ENCODE peak calls at places on chromosome 11, in five cellular contexts. One of them, this sample, is unnamed.

GRCh38 chr11:27902981-27903624 is 202.8 kb upstream of the BDNF start:
- DNase-seq in posterior vena cava: no peak
- DNase-seq in stimulated activated CD4-positive, alpha-beta T cell treated with anti-CD3 and anti-CD28 coated beads, Interleukin-15, amount 100 ng/mL, for 1 hour: no peak
- DNase-seq in OCI-LY7: no peak
- DNase-seq in activated CD8-positive, alpha-beta memory T cell treated with anti-CD3 and anti-CD28 coated beads, Interleukin-2, amount 50 U/mL, for 48 hours: no peak
- DNase-seq in this sample: no peak

GRCh38 chr11:131942878-131943277 is 572.5 kb downstream of the NTM start:
- DNase-seq in OCI-LY7: no peak
- DNase-seq in stimulated activated CD4-positive, alpha-beta T cell treated with anti-CD3 and anti-CD28 coated beads, Interleukin-15, amount 100 ng/mL, for 1 hour: no peak
- DNase-seq in posterior vena cava: no peak
- DNase-seq in activated CD8-positive, alpha-beta memory T cell treated with anti-CD3 and anti-CD28 coated beads, Interleukin-2, amount 50 U/mL, for 48 hours: no peak
- DNase-seq in this sample: no peak

GRCh38 chr11:47099213-47099917 is 77.3 kb downstream of the ARFGAP2 start:
- DNase-seq in stimulated activated CD4-positive, alpha-beta T cell treated with anti-CD3 and anti-CD28 coated beads, Interleukin-15, amount 100 ng/mL, for 1 hour: no peak
- DNase-seq in activated CD8-positive, alpha-beta memory T cell treated with anti-CD3 and anti-CD28 coated beads, Interleukin-2, amount 50 U/mL, for 48 hours: no peak
- DNase-seq in OCI-LY7: no peak
- DNase-seq in posterior vena cava: no peak
- DNase-seq in this sample: no peak

GRCh38 chr11:125423247-125423849 is 72.7 kb downstream of the FEZ1 start:
- DNase-seq in stimulated activated CD4-positive, alpha-beta T cell treated with anti-CD3 and anti-CD28 coated beads, Interleukin-15, amount 100 ng/mL, for 1 hour: no peak
- DNase-seq in activated CD8-positive, alpha-beta memory T cell treated with anti-CD3 and anti-CD28 coated beads, Interleukin-2, amount 50 U/mL, for 48 hours: no peak
- DNase-seq in OCI-LY7: peak; percentile 20
- DNase-seq in posterior vena cava: no peak
- DNase-seq in this sample: no peak

GRCh38 chr11:1112351-1113191 is 37.9 kb downstream of the MUC2 start:
- DNase-seq in posterior vena cava: peak; percentile 64
- DNase-seq in activated CD8-positive, alpha-beta memory T cell treated with anti-CD3 and anti-CD28 coated beads, Interleukin-2, amount 50 U/mL, for 48 hours: no peak
- DNase-seq in OCI-LY7: peak; percentile 16
- DNase-seq in stimulated activated CD4-positive, alpha-beta T cell treated with anti-CD3 and anti-CD28 coated beads, Interleukin-15, amount 100 ng/mL, for 1 hour: no peak
- DNase-seq in this sample: no peak

GRCh38 chr11:65418431-65418680 is 4.2 kb upstream of the NEAT1 start:
- DNase-seq in OCI-LY7: no peak
- DNase-seq in activated CD8-positive, alpha-beta memory T cell treated with anti-CD3 and anti-CD28 coated beads, Interleukin-2, amount 50 U/mL, for 48 hours: no peak
- DNase-seq in posterior vena cava: no peak
- DNase-seq in stimulated activated CD4-positive, alpha-beta T cell treated with anti-CD3 and anti-CD28 coated beads, Interleukin-15, amount 100 ng/mL, for 1 hour: no peak
- DNase-seq in this sample: no peak

GRCh38 chr11:102241026-102241425 is 76.3 kb upstream of the BIRC3 start:
- DNase-seq in activated CD8-positive, alpha-beta memory T cell treated with anti-CD3 and anti-CD28 coated beads, Interleukin-2, amount 50 U/mL, for 48 hours: no peak
- DNase-seq in stimulated activated CD4-positive, alpha-beta T cell treated with anti-CD3 and anti-CD28 coated beads, Interleukin-15, amount 100 ng/mL, for 1 hour: no peak
- DNase-seq in posterior vena cava: no peak
- DNase-seq in OCI-LY7: no peak
- DNase-seq in this sample: no peak

GRCh38 chr11:34358666-34359547 is 1.1 kb upstream of the ABTB2 start:
- DNase-seq in activated CD8-positive, alpha-beta memory T cell treated with anti-CD3 and anti-CD28 coated beads, Interleukin-2, amount 50 U/mL, for 48 hours: peak; percentile 79
- DNase-seq in posterior vena cava: peak; percentile 91
- DNase-seq in stimulated activated CD4-positive, alpha-beta T cell treated with anti-CD3 and anti-CD28 coated beads, Interleukin-15, amount 100 ng/mL, for 1 hour: peak; percentile 47
- DNase-seq in OCI-LY7: peak; percentile 80
- DNase-seq in this sample: no peak

GRCh38 chr11:73647459-73648100 is 1.2 kb downstream of the PLEKHB1 start:
- DNase-seq in OCI-LY7: peak; percentile 78
- DNase-seq in posterior vena cava: peak; percentile 95
- DNase-seq in activated CD8-positive, alpha-beta memory T cell treated with anti-CD3 and anti-CD28 coated beads, Interleukin-2, amount 50 U/mL, for 48 hours: peak; percentile 92
- DNase-seq in stimulated activated CD4-positive, alpha-beta T cell treated with anti-CD3 and anti-CD28 coated beads, Interleukin-15, amount 100 ng/mL, for 1 hour: peak; percentile 89
- DNase-seq in this sample: peak; percentile 83

GRCh38 chr11:75558939-75559843 is 2.9 kb upstream of the SERPINH1 start:
- DNase-seq in OCI-LY7: no peak
- DNase-seq in posterior vena cava: no peak
- DNase-seq in stimulated activated CD4-positive, alpha-beta T cell treated with anti-CD3 and anti-CD28 coated beads, Interleukin-15, amount 100 ng/mL, for 1 hour: no peak
- DNase-seq in activated CD8-positive, alpha-beta memory T cell treated with anti-CD3 and anti-CD28 coated beads, Interleukin-2, amount 50 U/mL, for 48 hours: no peak
- DNase-seq in this sample: no peak

GRCh38 chr11:11141019-11141418 is 212.0 kb downstream of the CSNK2A3 start:
- DNase-seq in posterior vena cava: no peak
- DNase-seq in OCI-LY7: no peak
- DNase-seq in stimulated activated CD4-positive, alpha-beta T cell treated with anti-CD3 and anti-CD28 coated beads, Interleukin-15, amount 100 ng/mL, for 1 hour: no peak
- DNase-seq in activated CD8-positive, alpha-beta memory T cell treated with anti-CD3 and anti-CD28 coated beads, Interleukin-2, amount 50 U/mL, for 48 hours: no peak
- DNase-seq in this sample: no peak

GRCh38 chr11:12864316-12865156 is 144.6 kb upstream of the RASSF10 start:
- DNase-seq in posterior vena cava: no peak
- DNase-seq in OCI-LY7: no peak
- DNase-seq in stimulated activated CD4-positive, alpha-beta T cell treated with anti-CD3 and anti-CD28 coated beads, Interleukin-15, amount 100 ng/mL, for 1 hour: no peak
- DNase-seq in activated CD8-positive, alpha-beta memory T cell treated with anti-CD3 and anti-CD28 coated beads, Interleukin-2, amount 50 U/mL, for 48 hours: no peak
- DNase-seq in this sample: no peak

GRCh38 chr11:95443386-95443785 is 212.4 kb upstream of the SESN3 start:
- DNase-seq in posterior vena cava: no peak
- DNase-seq in stimulated activated CD4-positive, alpha-beta T cell treated with anti-CD3 and anti-CD28 coated beads, Interleukin-15, amount 100 ng/mL, for 1 hour: no peak
- DNase-seq in activated CD8-positive, alpha-beta memory T cell treated with anti-CD3 and anti-CD28 coated beads, Interleukin-2, amount 50 U/mL, for 48 hours: no peak
- DNase-seq in OCI-LY7: peak; percentile 10
- DNase-seq in this sample: no peak

This sample was measured in breast epithelium.